ENCODE peak calls at places on chromosome 2, in four cellular contexts. R is fibroblast of lung, W is transverse colon, B is pancreas. J is an unnamed sample.

GRCh38 chr2:223967981-223968380 is 10.7 kb downstream of the MRPL44 start:
- DNase-seq in R (no peak), W (no peak), B (no peak), J (peak; percentile 76)

GRCh38 chr2:216163518-216163917 is 54.4 kb downstream of the XRCC5 start:
- DNase-seq in R (no peak), W (no peak), B (no peak), J (peak; percentile 77)

GRCh38 chr2:47867205-47867604 is 39.1 kb downstream of the FBXO11 start:
- DNase-seq in R (peak; percentile 76), W (no peak), B (peak; percentile 43), J (peak; percentile 62)

GRCh38 chr2:202950592-202950991 is 38.5 kb downstream of the CARF start:
- DNase-seq in R (peak; percentile 16), W (no peak), B (no peak), J (peak; percentile 18)

GRCh38 chr2:117917223-117917917 is 96.5 kb downstream of the CCDC93 start:
- DNase-seq in R (peak; percentile 8), W (no peak), B (no peak), J (no peak)

GRCh38 chr2:102888514-102888913 is 126.7 kb downstream of the TMEM182 start:
- DNase-seq in R (no peak), W (no peak), B (no peak), J (no peak)

GRCh38 chr2:209086761-209087160 is 337.1 kb upstream of the MAP2 start:
- DNase-seq in R (no peak), W (no peak), B (no peak), J (no peak)

GRCh38 chr2:23410596-23410995 is 25.6 kb downstream of the KLHL29 start:
- DNase-seq in R (no peak), W (peak; percentile 5), B (no peak), J (no peak)

GRCh38 chr2:79903601-79904000 is 390.8 kb downstream of the CTNNA2 start:
- DNase-seq in R (no peak), W (no peak), B (no peak), J (no peak)

GRCh38 chr2:231648579-231649174 is 56.0 kb downstream of the TEX44 start:
- DNase-seq in R (peak; percentile 52), W (peak; percentile 89), B (peak; percentile 71), J (no peak)

GRCh38 chr2:235171511-235172130 is 219.8 kb downstream of the SH3BP4 start:
- DNase-seq in R (peak; percentile 61), W (no peak), B (no peak), J (no peak)

GRCh38 chr2:170301606-170302005 is 123.7 kb downstream of the MYO3B start:
- DNase-seq in R (no peak), W (no peak), B (no peak), J (no peak)

GRCh38 chr2:177405029-177405692 is 12.6 kb downstream of the AGPS start:
- DNase-seq in R (no peak), W (no peak), B (no peak), J (no peak)

GRCh38 chr2:91442246-91442905 is 2750.9 kb downstream of the RPIA start:
- DNase-seq in R (no peak), W (no peak), B (no peak), J (no peak)

GRCh38 chr2:96088340-96089335 is 27.7 kb downstream of the ADRA2B start:
- DNase-seq in R (no peak), W (no peak), B (no peak), J (no peak)

GRCh38 chr2:111169268-111169667 is 48.6 kb downstream of the BCL2L11 start:
- DNase-seq in R (no peak), W (no peak), B (no peak), J (no peak)

GRCh38 chr2:128369126-128369555 is 50.5 kb upstream of the HS6ST1 start:
- DNase-seq in R (peak; percentile 53), W (no peak), B (no peak), J (no peak)

GRCh38 chr2:26914286-26914962 is 56.0 kb upstream of the MAPRE3 start:
- DNase-seq in R (no peak), W (no peak), B (no peak), J (no peak)

GRCh38 chr2:19362094-19362649 is 3.7 kb upstream of the OSR1 start:
- DNase-seq in R (peak; percentile 66), W (no peak), B (no peak), J (no peak)

GRCh38 chr2:15041429-15041837 is 408.9 kb downstream of the LRATD1 start:
- DNase-seq in R (peak; percentile 93), W (peak; percentile 13), B (no peak), J (no peak)

GRCh38 chr2:35821675-35822074 is 533.9 kb upstream of the CRIM1 start:
- DNase-seq in R (no peak), W (no peak), B (no peak), J (no peak)

GRCh38 chr2:165497659-165498306 is 28.3 kb downstream of the CSRNP3 start:
- DNase-seq in R (no peak), W (no peak), B (no peak), J (no peak)

GRCh38 chr2:159584796-159585195 is 31.6 kb downstream of the BAZ2B start:
- DNase-seq in R (no peak), W (no peak), B (no peak), J (no peak)

GRCh38 chr2:111986116-111986900 is 68.8 kb upstream of the TMEM87B start:
- DNase-seq in R (peak; percentile 10), W (no peak), B (no peak), J (no peak)

GRCh38 chr2:43127208-43127940 is 99.0 kb downstream of the ZFP36L2 start:
- DNase-seq in R (peak; percentile 39), W (peak; percentile 84), B (no peak), J (no peak)

GRCh38 chr2:197307933-197308521 is 2.6 kb downstream of the ANKRD44 start:
- DNase-seq in R (no peak), W (peak; percentile 20), B (no peak), J (no peak)

GRCh38 chr2:164515030-164515429 is 106.3 kb downstream of the GRB14 start:
- DNase-seq in R (no peak), W (no peak), B (no peak), J (no peak)

GRCh38 chr2:27705851-27706622 is 42.3 kb downstream of the SLC4A1AP start:
- DNase-seq in R (peak; percentile 97), W (peak; percentile 63), B (peak; percentile 88), J (peak; percentile 79)

GRCh38 chr2:111698743-111699554 is 185.0 kb downstream of the ANAPC1 start:
- DNase-seq in R (peak; percentile 100), W (peak; percentile 89), B (peak; percentile 23), J (peak; percentile 97)

GRCh38 chr2:188870289-188870688 is 103.9 kb upstream of the COL3A1 start:
- DNase-seq in R (peak; percentile 89), W (no peak), B (no peak), J (no peak)

GRCh38 chr2:222756951-222757645 is 85.6 kb downstream of the MOGAT1 start:
- DNase-seq in R (peak; percentile 49), W (no peak), B (no peak), J (no peak)

GRCh38 chr2:11312770-11313471 is 31.5 kb downstream of the ROCK2 start:
- DNase-seq in R (no peak), W (no peak), B (no peak), J (no peak)

GRCh38 chr2:143515318-143515717 is 386.1 kb downstream of the ARHGAP15 start:
- DNase-seq in R (no peak), W (no peak), B (no peak), J (no peak)

GRCh38 chr2:213238753-213239591 is 45.3 kb upstream of the SPAG16 start:
- DNase-seq in R (peak; percentile 77), W (no peak), B (peak; percentile 9), J (peak; percentile 89)

GRCh38 chr2:213237251-213237650 is 47.0 kb upstream of the SPAG16 start:
- DNase-seq in R (peak; percentile 18), W (no peak), B (no peak), J (no peak)

GRCh38 chr2:213235741-213236140 is 48.5 kb upstream of the SPAG16 start:
- DNase-seq in R (no peak), W (no peak), B (no peak), J (no peak)

GRCh38 chr2:213234641-213235040 is 49.6 kb upstream of the SPAG16 start:
- DNase-seq in R (no peak), W (no peak), B (no peak), J (no peak)

DNA sequence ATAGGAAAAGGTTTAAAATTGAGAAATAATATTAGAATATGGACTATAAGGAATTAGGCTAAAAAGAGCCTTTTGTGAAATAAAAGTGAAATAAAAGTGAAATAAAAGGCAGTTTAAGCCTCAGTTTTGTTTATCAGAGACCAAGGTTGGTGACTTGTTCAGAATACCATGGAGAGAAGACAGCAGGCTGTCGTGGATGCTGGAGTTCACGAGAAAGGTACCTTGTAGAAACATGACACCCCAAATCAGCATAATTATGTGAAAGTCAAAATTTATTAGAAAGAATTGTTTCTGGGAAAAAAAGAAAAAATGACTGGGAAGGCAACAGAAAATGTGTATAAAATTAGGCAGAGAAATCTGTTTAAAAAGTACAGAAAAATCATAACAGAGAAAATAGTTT is 46.5 kb upstream of the SPAG16 start:
- DNase-seq in R (no peak), W (no peak), B (no peak), J (no peak)
- H3K4me3 ChIP-seq in R (no peak overlapping the region), W (no peak overlapping the region), B (no peak overlapping the region), J (no peak overlapping the region)

GRCh38 chr2:29129586-29130281 is 14.5 kb downstream of the CLIP4 start:
- DNase-seq in R (no peak), W (no peak), B (no peak), J (no peak)
- H3K4me3 ChIP-seq in R (no peak overlapping the region), W (no peak overlapping the region), B (no peak overlapping the region), J (no peak overlapping the region)

GRCh38 chr2:217326238-217327022 is 466.6 kb upstream of the TNP1 start:
- DNase-seq in R (no peak), W (no peak), B (no peak), J (no peak)
- H3K4me3 ChIP-seq in R (no peak overlapping the region), W (no peak overlapping the region), B (no peak overlapping the region), J (no peak overlapping the region)

GRCh38 chr2:178419123-178419522 is 31.9 kb downstream of the PRKRA start:
- DNase-seq in R (peak; percentile 59), W (no peak), B (no peak), J (peak; percentile 5)
- H3K4me3 ChIP-seq in R (no peak overlapping the region), W (no peak overlapping the region), B (no peak overlapping the region), J (no peak overlapping the region)

GRCh38 chr2:288002-288742 is at the start of gene ALKAL2:
- DNase-seq in R (no peak), W (peak; percentile 8), B (no peak), J (no peak)

GRCh38 chr2:288743-289361 is 961 bp upstream of the ALKAL2 start:
- DNase-seq in R (no peak), W (no peak), B (peak; percentile 66), J (no peak)

GRCh38 chr2:287471-287885 is 413 bp downstream of the ALKAL2 start:
- DNase-seq in R (peak; percentile 48), W (peak; percentile 27), B (no peak), J (no peak)

GRCh38 chr2:289362-290089 is 1.6 kb upstream of the ALKAL2 start:
- DNase-seq in R (peak; percentile 26), W (peak; percentile 32), B (peak; percentile 60), J (no peak)

GRCh38 chr2:290090-290722 is 2.3 kb upstream of the ALKAL2 start:
- DNase-seq in R (peak; percentile 83), W (peak; percentile 74), B (peak; percentile 79), J (peak; percentile 15)
- H3K4me3 ChIP-seq in R (peak overlapping the region; percentile 43), W (peak overlapping the region; percentile 37), B (peak overlapping the region; percentile 69), J (peak overlapping the region; percentile 37)